ENCODE peak calls at places on chromosomes 3 and 15, in five cellular contexts. Y is AG09309, I is cardiac fibroblast, C is brain microvascular endothelial cell, V is prostate gland. Q is an unnamed sample.

GRCh38 chr15:67067930-67068542 is 2.6 kb downstream of the SMAD3 start:
- DNase-seq in Y (no peak), I (peak; percentile 44), C (no peak), V (no peak), Q (no peak)

GRCh38 chr15:80667895-80668430 is 27.1 kb upstream of the ABHD17C start:
- DNase-seq in Y (no peak), I (no peak), C (no peak), V (no peak), Q (no peak)

GRCh38 chr15:31264534-31265089 is 62.0 kb upstream of the KLF13 start:
- DNase-seq in Y (no peak), I (no peak), C (no peak), V (no peak), Q (no peak)

GRCh38 chr3:124768812-124769211 is 38.6 kb downstream of the UMPS start:
- DNase-seq in Y (no peak), I (no peak), C (no peak), V (no peak), Q (no peak)

GRCh38 chr3:144843099-144843498 is 871.5 kb downstream of the DIPK2A start:
- DNase-seq in Y (no peak), I (no peak), C (no peak), V (no peak), Q (no peak)

GRCh38 chr3:145739926-145740325 is 421.1 kb downstream of the PLOD2 start:
- DNase-seq in Y (no peak), I (no peak), C (peak; percentile 79), V (no peak), Q (no peak)

GRCh38 chr15:63086271-63086670 is 35.4 kb upstream of the LACTB start:
- DNase-seq in Y (no peak), I (peak; percentile 40), C (no peak), V (no peak), Q (no peak)

GRCh38 chr3:124582621-124583437 is 147.4 kb upstream of the UMPS start:
- DNase-seq in Y (no peak), I (no peak), C (no peak), V (no peak), Q (no peak)

GRCh38 chr3:13389378-13389777 is 30.7 kb downstream of the NUP210 start:
- DNase-seq in Y (no peak), I (no peak), C (no peak), V (no peak), Q (no peak)

GRCh38 chr3:12734960-12735359 is 24.1 kb downstream of the TMEM40 start:
- DNase-seq in Y (no peak), I (no peak), C (no peak), V (no peak), Q (no peak)

GRCh38 chr3:177731644-177732268 is 534.5 kb upstream of the TBL1XR1 start:
- DNase-seq in Y (peak; percentile 75), I (peak; percentile 41), C (peak; percentile 72), V (no peak), Q (no peak)

GRCh38 chr15:88664151-88664778 is 25.4 kb downstream of the ISG20 start:
- DNase-seq in Y (no peak), I (peak; percentile 45), C (no peak), V (peak; percentile 36), Q (no peak)
- TF ChIP-seq CTCF in Y (peak; percentile 9), I (no peak), C (peak; percentile 23), V (peak; percentile 19), Q (no peak)

GRCh38 chr15:25051399-25052154 is 96.8 kb downstream of the SNRPN start:
- DNase-seq in Y (no peak), I (no peak), C (no peak), V (no peak), Q (no peak)
- H3K4me3 ChIP-seq in Y (no peak overlapping the region), I (no peak overlapping the region), C (no peak overlapping the region), V (no peak overlapping the region), Q (no peak overlapping the region)

GRCh38 chr15:78604420-78604819 is 16.4 kb downstream of the CHRNA3 start:
- DNase-seq in Y (no peak), I (no peak), C (no peak), V (peak; percentile 32), Q (no peak)
- TF ChIP-seq CTCF in Y (no peak), I (no peak), C (no peak), V (no peak), Q (no peak)

GRCh38 chr15:38069001-38069400 is 134.6 kb downstream of the TMCO5A start:
- DNase-seq in Y (no peak), I (peak; percentile 72), C (peak; percentile 81), V (peak; percentile 7), Q (no peak)

GRCh38 chr15:38068600-38068999 is 134.2 kb downstream of the TMCO5A start:
- DNase-seq in Y (no peak), I (no peak), C (no peak), V (no peak), Q (no peak)

GRCh38 chr15:38071211-38071972 is 137.0 kb downstream of the TMCO5A start:
- DNase-seq in Y (no peak), I (no peak), C (no peak), V (no peak), Q (no peak)

GRCh38 chr15:38070778-38071177 is 136.3 kb downstream of the TMCO5A start:
- DNase-seq in Y (no peak), I (no peak), C (no peak), V (no peak), Q (no peak)

GRCh38 chr15:38069506-38069905 is 135.1 kb downstream of the TMCO5A start:
- DNase-seq in Y (no peak), I (peak; percentile 86), C (peak; percentile 87), V (no peak), Q (peak; percentile 62)
- H3K4me3 ChIP-seq in Y (peak overlapping the region; percentile 27), I (no peak overlapping the region), C (peak overlapping the region; percentile 41), V (no peak overlapping the region), Q (no peak overlapping the region)

DNA sequence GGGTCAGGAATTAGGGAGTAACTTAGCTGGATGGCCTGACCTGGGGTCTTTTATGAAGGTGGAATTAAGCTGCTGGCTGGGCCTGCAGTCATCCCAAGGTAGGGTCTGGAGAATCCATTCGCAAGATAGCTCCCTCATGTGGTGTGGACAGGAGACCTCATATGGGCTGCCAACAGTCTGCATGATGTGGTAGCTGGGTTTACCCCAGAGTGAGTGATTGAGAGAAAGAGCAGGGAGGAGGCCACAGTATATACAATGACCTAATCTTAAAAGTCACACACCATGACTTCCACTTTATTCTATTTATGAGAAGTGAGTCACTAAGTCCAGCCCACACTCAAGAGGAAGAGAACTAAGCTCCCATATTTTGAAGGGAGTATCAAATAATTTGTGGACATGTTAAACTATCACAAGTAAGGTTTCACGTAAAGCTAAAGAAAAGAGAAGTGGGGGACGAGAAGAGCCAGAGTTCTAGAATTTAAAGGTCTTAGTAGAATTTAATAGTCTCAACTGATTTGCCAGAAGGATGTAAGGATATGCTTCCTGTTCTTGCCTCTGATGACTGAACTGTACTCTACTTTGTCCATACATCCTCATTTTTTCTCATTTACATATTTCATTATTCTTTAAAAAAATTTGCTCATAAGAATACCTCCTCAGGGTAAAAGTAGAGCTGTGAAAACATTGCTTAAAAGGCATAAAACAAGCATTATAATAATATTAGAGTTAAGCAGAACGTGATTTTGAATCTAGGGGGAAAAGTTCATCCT is 184.4 kb downstream of the PEX5L start:
- DNase-seq in Y (peak; percentile 17), I (peak; percentile 2), C (peak; percentile 28), V (no peak), Q (peak; percentile 53)
- TF ChIP-seq CTCF in Y (no peak), I (no peak), C (peak; percentile 59), V (no peak), Q (peak; percentile 32)

DNA sequence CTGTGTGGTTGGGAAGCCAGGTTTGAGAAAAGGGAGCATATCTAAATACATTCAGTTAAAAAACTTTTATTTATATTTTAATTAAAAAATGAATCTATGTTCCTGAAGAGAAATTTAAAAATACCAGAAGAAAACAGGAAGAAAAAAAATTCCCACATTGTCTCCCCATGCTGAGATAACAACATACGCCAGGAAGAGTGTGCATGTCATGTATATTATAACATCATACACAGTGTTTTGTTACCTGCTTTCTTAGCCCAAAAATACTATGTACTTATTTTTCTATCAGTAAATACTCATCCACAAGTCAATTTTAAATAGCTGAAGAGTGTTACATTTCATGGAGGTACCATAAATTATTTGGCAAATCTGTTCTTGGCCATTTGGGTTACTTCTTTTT is 18.5 kb downstream of the USP13 start:
- DNase-seq in Y (no peak), I (no peak), C (no peak), V (no peak), Q (no peak)
- H3K4me3 ChIP-seq in Y (no peak overlapping the region), I (no peak overlapping the region), C (no peak overlapping the region), V (no peak overlapping the region), Q (no peak overlapping the region)

DNA sequence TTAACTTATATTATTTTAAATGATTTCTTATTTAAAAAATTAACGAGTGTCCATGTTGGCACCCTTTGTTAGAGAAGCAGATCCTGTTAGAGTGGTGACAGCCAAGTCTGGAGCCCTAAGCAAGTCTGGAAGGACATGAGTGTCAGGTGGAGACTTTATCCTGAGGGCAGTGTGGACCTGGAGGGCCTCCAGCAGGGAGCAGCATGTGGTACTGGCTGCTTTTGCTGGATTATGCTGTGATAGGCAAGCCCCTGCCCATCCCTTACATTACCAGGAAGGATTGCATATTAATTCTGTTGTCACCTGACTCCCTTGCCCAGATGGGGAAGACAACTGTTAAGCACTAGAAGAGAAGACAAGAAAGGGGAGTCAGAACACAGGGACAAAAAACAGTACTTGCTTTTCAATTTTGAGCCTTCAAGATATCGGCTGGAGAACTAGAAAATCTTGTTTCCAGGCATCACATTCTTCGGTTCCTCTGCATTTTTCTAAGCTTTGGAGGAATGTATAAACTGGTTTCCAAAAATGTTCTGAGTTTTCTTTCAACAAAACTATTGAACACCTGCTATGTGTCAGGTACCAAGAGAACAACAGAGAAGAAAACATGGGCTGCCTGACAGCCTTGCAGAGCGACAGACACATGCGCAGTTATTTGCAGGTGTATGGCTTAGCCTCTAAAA is 22.7 kb downstream of the ZNF860 start:
- DNase-seq in Y (no peak), I (no peak), C (no peak), V (peak; percentile 42), Q (no peak)
- TF ChIP-seq CTCF in Y (no peak), I (no peak), C (peak; percentile 39), V (no peak), Q (peak; percentile 20)

DNA sequence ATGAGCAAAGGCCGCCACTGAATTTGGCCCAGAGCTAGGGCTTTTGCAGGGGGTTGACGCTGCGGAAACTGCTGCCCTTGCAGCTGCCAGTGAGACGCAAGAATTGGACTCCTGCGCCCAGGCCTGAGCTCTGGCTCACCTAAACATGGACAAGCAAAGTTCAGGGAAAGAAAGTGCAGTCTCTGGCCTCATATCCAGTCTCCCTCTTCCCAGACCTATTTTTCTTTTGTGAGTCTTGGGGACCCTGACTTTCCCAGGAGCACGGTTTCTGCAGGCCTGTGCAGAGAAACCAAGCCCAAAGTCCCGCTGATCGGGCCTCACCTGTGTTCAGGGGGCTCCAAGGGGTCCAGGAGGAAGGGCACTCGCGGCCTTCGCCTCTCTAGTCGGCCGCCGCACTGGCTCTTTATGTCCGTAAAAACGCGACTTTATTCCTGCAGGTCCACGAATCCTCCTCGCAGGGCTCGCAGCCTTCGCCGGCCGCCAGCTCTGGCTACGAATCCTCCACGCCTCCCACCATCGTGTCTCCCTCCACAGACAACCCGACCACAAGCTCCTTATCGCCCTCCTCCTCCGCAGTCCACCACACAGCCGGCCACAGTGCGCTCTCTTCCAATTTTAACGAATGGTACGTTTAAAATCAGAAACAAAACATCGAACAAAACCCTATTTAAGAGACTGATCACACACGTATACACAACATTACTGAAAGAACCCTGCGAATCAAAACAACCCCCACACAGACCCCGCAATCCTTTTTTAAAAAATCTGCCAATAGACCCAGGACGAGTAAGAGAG is 3.9 kb downstream of the ZIC1 start:
- DNase-seq in Y (no peak), I (no peak), C (no peak), V (no peak), Q (no peak)
- H3K4me3 ChIP-seq in Y (peak overlapping the region; percentile 6), I (peak overlapping the region; percentile 6), C (peak overlapping the region; percentile 72), V (no peak overlapping the region), Q (no peak overlapping the region)